ENCODE peak calls at places on chromosomes 5 and 9, in ten cellular contexts. One of them, this sample, is unnamed.

GRCh38 chr5:1467341-1468246 is 22.4 kb upstream of the SLC6A3 start:
- DNase-seq in cardiac muscle cell: no peak
- DNase-seq in lower lobe of right lung: no peak
- DNase-seq in H9: no peak
- DNase-seq in heart left ventricle: no peak
- DNase-seq in neuronal stem cell: no peak
- DNase-seq in RWPE2: peak; percentile 74
- DNase-seq in bronchial epithelial cell: no peak
- DNase-seq in fibroblast of lung: no peak
- DNase-seq in CD4-positive, CD25-positive, alpha-beta regulatory T cell: no peak
- DNase-seq in this sample: no peak

GRCh38 chr5:79464695-79465332 is 49.1 kb downstream of the HOMER1 start:
- DNase-seq in cardiac muscle cell: peak; percentile 52
- DNase-seq in lower lobe of right lung: no peak
- DNase-seq in H9: no peak
- DNase-seq in heart left ventricle: no peak
- DNase-seq in neuronal stem cell: no peak
- DNase-seq in RWPE2: no peak
- DNase-seq in bronchial epithelial cell: peak; percentile 39
- DNase-seq in fibroblast of lung: no peak
- DNase-seq in CD4-positive, CD25-positive, alpha-beta regulatory T cell: peak; percentile 57
- DNase-seq in this sample: no peak

GRCh38 chr5:78651468-78651867 is 2.9 kb upstream of the LHFPL2 start:
- DNase-seq in cardiac muscle cell: no peak
- DNase-seq in lower lobe of right lung: no peak
- DNase-seq in H9: no peak
- DNase-seq in heart left ventricle: no peak
- DNase-seq in neuronal stem cell: no peak
- DNase-seq in RWPE2: no peak
- DNase-seq in bronchial epithelial cell: no peak
- DNase-seq in fibroblast of lung: no peak
- DNase-seq in CD4-positive, CD25-positive, alpha-beta regulatory T cell: no peak
- DNase-seq in this sample: no peak

GRCh38 chr5:74281191-74281590 is 359.3 kb downstream of the ENC1 start:
- DNase-seq in cardiac muscle cell: no peak
- DNase-seq in lower lobe of right lung: no peak
- DNase-seq in H9: no peak
- DNase-seq in heart left ventricle: no peak
- DNase-seq in neuronal stem cell: no peak
- DNase-seq in RWPE2: no peak
- DNase-seq in bronchial epithelial cell: no peak
- DNase-seq in fibroblast of lung: no peak
- DNase-seq in CD4-positive, CD25-positive, alpha-beta regulatory T cell: no peak
- DNase-seq in this sample: no peak

GRCh38 chr5:56050566-56051292 is 56.0 kb upstream of the IL6ST start:
- DNase-seq in cardiac muscle cell: peak; percentile 72
- DNase-seq in lower lobe of right lung: no peak
- DNase-seq in H9: no peak
- DNase-seq in heart left ventricle: no peak
- DNase-seq in neuronal stem cell: no peak
- DNase-seq in RWPE2: no peak
- DNase-seq in bronchial epithelial cell: no peak
- DNase-seq in fibroblast of lung: no peak
- DNase-seq in CD4-positive, CD25-positive, alpha-beta regulatory T cell: peak; percentile 63
- DNase-seq in this sample: no peak

GRCh38 chr5:94618029-94618492 is 343 bp downstream of the KIAA0825 start:
- DNase-seq in cardiac muscle cell: peak; percentile 78
- DNase-seq in lower lobe of right lung: peak; percentile 83
- DNase-seq in H9: peak; percentile 67
- DNase-seq in heart left ventricle: peak; percentile 44
- DNase-seq in neuronal stem cell: no peak
- DNase-seq in RWPE2: peak; percentile 77
- DNase-seq in bronchial epithelial cell: peak; percentile 73
- DNase-seq in fibroblast of lung: peak; percentile 79
- DNase-seq in CD4-positive, CD25-positive, alpha-beta regulatory T cell: no peak
- DNase-seq in this sample: peak; percentile 49

GRCh38 chr9:33245341-33245740 is 5.4 kb downstream of the SPINK4 start:
- DNase-seq in cardiac muscle cell: no peak
- DNase-seq in lower lobe of right lung: no peak
- DNase-seq in H9: no peak
- DNase-seq in heart left ventricle: no peak
- DNase-seq in neuronal stem cell: no peak
- DNase-seq in RWPE2: no peak
- DNase-seq in bronchial epithelial cell: no peak
- DNase-seq in fibroblast of lung: no peak
- DNase-seq in CD4-positive, CD25-positive, alpha-beta regulatory T cell: no peak
- DNase-seq in this sample: no peak

GRCh38 chr5:77973253-77973609 is 197.1 kb upstream of the TBCA start:
- DNase-seq in cardiac muscle cell: no peak
- DNase-seq in lower lobe of right lung: no peak
- DNase-seq in H9: peak; percentile 73
- DNase-seq in heart left ventricle: no peak
- DNase-seq in neuronal stem cell: no peak
- DNase-seq in RWPE2: no peak
- DNase-seq in bronchial epithelial cell: no peak
- DNase-seq in fibroblast of lung: no peak
- DNase-seq in CD4-positive, CD25-positive, alpha-beta regulatory T cell: no peak
- DNase-seq in this sample: no peak

GRCh38 chr9:130937146-130938076 is 1.6 kb downstream of the FIBCD1 start:
- DNase-seq in cardiac muscle cell: no peak
- DNase-seq in lower lobe of right lung: no peak
- DNase-seq in H9: no peak
- DNase-seq in heart left ventricle: no peak
- DNase-seq in neuronal stem cell: no peak
- DNase-seq in RWPE2: no peak
- DNase-seq in bronchial epithelial cell: no peak
- DNase-seq in fibroblast of lung: no peak
- DNase-seq in CD4-positive, CD25-positive, alpha-beta regulatory T cell: no peak
- DNase-seq in this sample: no peak
- H3K27me3 ChIP-seq in cardiac muscle cell: peaks cover 54% of the 10 kb centered on the region
- H3K27me3 ChIP-seq in lower lobe of right lung: peaks cover 96% of the 10 kb centered on the region
- H3K27me3 ChIP-seq in H9: peaks cover 13% of the 10 kb centered on the region
- H3K27me3 ChIP-seq in heart left ventricle: peaks cover 97% of the 10 kb centered on the region
- H3K27me3 ChIP-seq in neuronal stem cell: peaks cover 49% of the 10 kb centered on the region
- H3K27me3 ChIP-seq in RWPE2: no peaks in the 10 kb centered on the region
- H3K27me3 ChIP-seq in bronchial epithelial cell: peaks cover 15% of the 10 kb centered on the region
- H3K27me3 ChIP-seq in fibroblast of lung: peaks cover 15% of the 10 kb centered on the region
- H3K27me3 ChIP-seq in CD4-positive, CD25-positive, alpha-beta regulatory T cell: peaks cover 6% of the 10 kb centered on the region
- H3K27me3 ChIP-seq in this sample: peaks cover 65% of the 10 kb centered on the region

GRCh38 chr9:137136926-137137607 is 1.9 kb upstream of the GRIN1 start:
- DNase-seq in cardiac muscle cell: no peak
- DNase-seq in lower lobe of right lung: no peak
- DNase-seq in H9: no peak
- DNase-seq in heart left ventricle: no peak
- DNase-seq in neuronal stem cell: no peak
- DNase-seq in RWPE2: no peak
- DNase-seq in bronchial epithelial cell: no peak
- DNase-seq in fibroblast of lung: no peak
- DNase-seq in CD4-positive, CD25-positive, alpha-beta regulatory T cell: no peak
- DNase-seq in this sample: no peak

GRCh38 chr9:137139468-137140150 is 655 bp downstream of the GRIN1 start:
- DNase-seq in cardiac muscle cell: no peak
- DNase-seq in lower lobe of right lung: no peak
- DNase-seq in H9: no peak
- DNase-seq in heart left ventricle: no peak
- DNase-seq in neuronal stem cell: no peak
- DNase-seq in RWPE2: peak; percentile 55
- DNase-seq in bronchial epithelial cell: no peak
- DNase-seq in fibroblast of lung: no peak
- DNase-seq in CD4-positive, CD25-positive, alpha-beta regulatory T cell: no peak
- DNase-seq in this sample: no peak

GRCh38 chr9:137138058-137138697 is 776 bp upstream of the GRIN1 start:
- DNase-seq in cardiac muscle cell: no peak
- DNase-seq in lower lobe of right lung: no peak
- DNase-seq in H9: peak; percentile 74
- DNase-seq in heart left ventricle: no peak
- DNase-seq in neuronal stem cell: no peak
- DNase-seq in RWPE2: no peak
- DNase-seq in bronchial epithelial cell: no peak
- DNase-seq in fibroblast of lung: no peak
- DNase-seq in CD4-positive, CD25-positive, alpha-beta regulatory T cell: no peak
- DNase-seq in this sample: peak; percentile 57

GRCh38 chr9:137140151-137141012 is 1.4 kb downstream of the GRIN1 start:
- DNase-seq in cardiac muscle cell: peak; percentile 17
- DNase-seq in lower lobe of right lung: no peak
- DNase-seq in H9: peak; percentile 30
- DNase-seq in heart left ventricle: no peak
- DNase-seq in neuronal stem cell: no peak
- DNase-seq in RWPE2: peak; percentile 62
- DNase-seq in bronchial epithelial cell: no peak
- DNase-seq in fibroblast of lung: no peak
- DNase-seq in CD4-positive, CD25-positive, alpha-beta regulatory T cell: no peak
- DNase-seq in this sample: no peak

DNA sequence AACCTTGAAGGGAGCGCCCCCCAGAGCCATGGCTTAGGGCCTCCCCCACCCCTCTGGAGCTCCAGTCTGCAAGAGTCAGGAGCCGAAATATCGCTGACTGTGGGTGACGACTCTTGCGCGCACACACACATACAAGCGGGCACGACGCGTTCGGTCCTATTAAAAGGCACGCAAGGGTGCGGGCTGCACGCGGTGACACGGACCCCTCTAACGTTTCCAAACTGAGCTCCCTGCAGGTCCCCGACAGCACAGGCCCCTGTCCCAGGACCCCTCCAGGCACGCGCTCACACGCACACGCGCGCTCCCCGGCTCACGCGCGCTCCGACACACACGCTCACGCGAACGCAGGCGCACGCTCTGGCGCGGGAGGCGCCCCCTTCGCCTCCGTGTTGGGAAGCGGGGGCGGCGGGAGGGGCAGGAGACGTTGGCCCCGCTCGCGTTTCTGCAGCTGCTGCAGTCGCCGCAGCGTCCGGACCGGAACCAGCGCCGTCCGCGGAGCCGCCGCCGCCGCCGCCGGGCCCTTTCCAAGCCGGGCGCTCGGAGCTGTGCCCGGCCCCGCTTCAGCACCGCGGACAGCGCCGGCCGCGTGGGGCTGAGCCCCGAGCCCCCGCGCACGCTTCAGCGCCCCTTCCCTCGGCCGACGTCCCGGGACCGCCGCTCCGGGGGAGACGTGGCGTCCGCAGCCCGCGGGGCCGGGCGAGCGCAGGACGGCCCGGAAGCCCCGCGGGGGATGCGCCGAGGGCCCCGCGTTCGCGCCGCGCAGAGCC is at the start of gene GRIN1:
- DNase-seq in cardiac muscle cell: peak; percentile 46
- DNase-seq in lower lobe of right lung: no peak
- DNase-seq in H9: peak; percentile 53
- DNase-seq in heart left ventricle: no peak
- DNase-seq in neuronal stem cell: peak; percentile 60
- DNase-seq in RWPE2: no peak
- DNase-seq in bronchial epithelial cell: no peak
- DNase-seq in fibroblast of lung: no peak
- DNase-seq in CD4-positive, CD25-positive, alpha-beta regulatory T cell: no peak
- DNase-seq in this sample: peak; percentile 62
- H3K27me3 ChIP-seq in cardiac muscle cell: peaks cover 98% of the 10 kb centered on the region
- H3K27me3 ChIP-seq in lower lobe of right lung: peaks cover 91% of the 10 kb centered on the region
- H3K27me3 ChIP-seq in H9: peaks cover 29% of the 10 kb centered on the region
- H3K27me3 ChIP-seq in heart left ventricle: peaks cover 96% of the 10 kb centered on the region
- H3K27me3 ChIP-seq in neuronal stem cell: peaks cover 76% of the 10 kb centered on the region
- H3K27me3 ChIP-seq in RWPE2: peaks cover 53% of the 10 kb centered on the region
- H3K27me3 ChIP-seq in bronchial epithelial cell: peaks cover 27% of the 10 kb centered on the region
- H3K27me3 ChIP-seq in fibroblast of lung: peaks cover 29% of the 10 kb centered on the region
- H3K27me3 ChIP-seq in CD4-positive, CD25-positive, alpha-beta regulatory T cell: peaks cover 16% of the 10 kb centered on the region
- H3K27me3 ChIP-seq in this sample: peaks cover 71% of the 10 kb centered on the region

GRCh38 chr5:6180231-6180872 is 198.0 kb downstream of the MED10 start:
- DNase-seq in cardiac muscle cell: no peak
- DNase-seq in lower lobe of right lung: no peak
- DNase-seq in H9: no peak
- DNase-seq in heart left ventricle: no peak
- DNase-seq in neuronal stem cell: no peak
- DNase-seq in RWPE2: no peak
- DNase-seq in bronchial epithelial cell: no peak
- DNase-seq in fibroblast of lung: no peak
- DNase-seq in CD4-positive, CD25-positive, alpha-beta regulatory T cell: no peak
- DNase-seq in this sample: no peak

GRCh38 chr5:6183391-6184390 is 194.7 kb downstream of the MED10 start:
- DNase-seq in cardiac muscle cell: no peak
- DNase-seq in lower lobe of right lung: no peak
- DNase-seq in H9: no peak
- DNase-seq in heart left ventricle: no peak
- DNase-seq in neuronal stem cell: no peak
- DNase-seq in RWPE2: no peak
- DNase-seq in bronchial epithelial cell: no peak
- DNase-seq in fibroblast of lung: no peak
- DNase-seq in CD4-positive, CD25-positive, alpha-beta regulatory T cell: no peak
- DNase-seq in this sample: no peak

GRCh38 chr5:6181147-6181729 is 197.1 kb downstream of the MED10 start:
- DNase-seq in cardiac muscle cell: no peak
- DNase-seq in lower lobe of right lung: no peak
- DNase-seq in H9: peak; percentile 54
- DNase-seq in heart left ventricle: no peak
- DNase-seq in neuronal stem cell: no peak
- DNase-seq in RWPE2: no peak
- DNase-seq in bronchial epithelial cell: no peak
- DNase-seq in fibroblast of lung: no peak
- DNase-seq in CD4-positive, CD25-positive, alpha-beta regulatory T cell: no peak
- DNase-seq in this sample: no peak

GRCh38 chr5:6181871-6182270 is 196.5 kb downstream of the MED10 start:
- DNase-seq in cardiac muscle cell: no peak
- DNase-seq in lower lobe of right lung: no peak
- DNase-seq in H9: no peak
- DNase-seq in heart left ventricle: no peak
- DNase-seq in neuronal stem cell: no peak
- DNase-seq in RWPE2: no peak
- DNase-seq in bronchial epithelial cell: no peak
- DNase-seq in fibroblast of lung: no peak
- DNase-seq in CD4-positive, CD25-positive, alpha-beta regulatory T cell: no peak
- DNase-seq in this sample: no peak

DNA sequence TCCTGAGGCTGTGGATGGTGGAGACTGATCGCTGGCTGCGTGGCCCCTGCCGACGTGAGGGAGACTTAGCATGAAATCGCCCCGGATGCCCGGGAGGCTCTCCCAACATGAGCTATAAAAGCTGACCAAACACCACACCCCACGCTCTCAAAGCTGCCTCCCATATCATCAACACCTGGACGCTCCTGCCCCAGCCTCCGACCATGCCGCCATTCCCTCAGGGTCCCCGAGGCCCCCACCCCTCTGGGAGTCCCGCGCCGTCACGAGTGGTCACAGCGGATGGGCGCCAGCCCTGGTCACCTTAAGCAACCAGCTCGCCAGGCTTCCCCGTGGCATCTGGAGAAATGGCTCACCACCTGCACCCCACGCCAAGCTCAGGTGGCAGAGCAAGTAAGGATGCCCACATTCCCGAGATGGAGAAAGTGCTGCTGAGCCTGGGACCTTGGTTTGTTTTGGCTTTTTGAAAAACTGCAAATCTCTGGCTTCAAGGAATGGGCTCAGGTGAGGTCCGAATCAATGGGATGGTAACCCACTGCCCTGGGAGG is 196.0 kb downstream of the MED10 start:
- DNase-seq in cardiac muscle cell: no peak
- DNase-seq in lower lobe of right lung: no peak
- DNase-seq in H9: no peak
- DNase-seq in heart left ventricle: no peak
- DNase-seq in neuronal stem cell: no peak
- DNase-seq in RWPE2: no peak
- DNase-seq in bronchial epithelial cell: no peak
- DNase-seq in fibroblast of lung: no peak
- DNase-seq in CD4-positive, CD25-positive, alpha-beta regulatory T cell: no peak
- DNase-seq in this sample: no peak
- H3K27me3 ChIP-seq in cardiac muscle cell: no peaks in the 10 kb centered on the region
- H3K27me3 ChIP-seq in lower lobe of right lung: no peaks in the 10 kb centered on the region
- H3K27me3 ChIP-seq in H9: no peaks in the 10 kb centered on the region
- H3K27me3 ChIP-seq in heart left ventricle: no peaks in the 10 kb centered on the region
- H3K27me3 ChIP-seq in neuronal stem cell: no peaks in the 10 kb centered on the region
- H3K27me3 ChIP-seq in RWPE2: no peaks in the 10 kb centered on the region
- H3K27me3 ChIP-seq in bronchial epithelial cell: peaks cover 1% of the 10 kb centered on the region
- H3K27me3 ChIP-seq in fibroblast of lung: no peaks in the 10 kb centered on the region
- H3K27me3 ChIP-seq in CD4-positive, CD25-positive, alpha-beta regulatory T cell: no peaks in the 10 kb centered on the region
- H3K27me3 ChIP-seq in this sample: no peaks in the 10 kb centered on the region

GRCh38 chr5:3600106-3600997 is 4.7 kb downstream of the IRX1 start:
- DNase-seq in cardiac muscle cell: no peak
- DNase-seq in lower lobe of right lung: no peak
- DNase-seq in H9: peak; percentile 81
- DNase-seq in heart left ventricle: no peak
- DNase-seq in neuronal stem cell: no peak
- DNase-seq in RWPE2: peak; percentile 66
- DNase-seq in bronchial epithelial cell: no peak
- DNase-seq in fibroblast of lung: peak; percentile 41
- DNase-seq in CD4-positive, CD25-positive, alpha-beta regulatory T cell: no peak
- DNase-seq in this sample: no peak
- H3K27me3 ChIP-seq in cardiac muscle cell: peaks cover 74% of the 10 kb centered on the region
- H3K27me3 ChIP-seq in lower lobe of right lung: peaks cover 92% of the 10 kb centered on the region
- H3K27me3 ChIP-seq in H9: peaks cover 83% of the 10 kb centered on the region
- H3K27me3 ChIP-seq in heart left ventricle: peaks cover 100% of the 10 kb centered on the region
- H3K27me3 ChIP-seq in neuronal stem cell: peaks cover 93% of the 10 kb centered on the region
- H3K27me3 ChIP-seq in RWPE2: peaks cover 47% of the 10 kb centered on the region
- H3K27me3 ChIP-seq in bronchial epithelial cell: no peaks in the 10 kb centered on the region
- H3K27me3 ChIP-seq in fibroblast of lung: peaks cover 22% of the 10 kb centered on the region
- H3K27me3 ChIP-seq in CD4-positive, CD25-positive, alpha-beta regulatory T cell: peaks cover 8% of the 10 kb centered on the region
- H3K27me3 ChIP-seq in this sample: no peaks in the 10 kb centered on the region